ENCODE peak calls at places on chromosomes 6 and 20, in four cellular contexts. Y is H9, D is H1, A is mesendoderm. C is an unnamed sample.

GRCh38 chr6:27757307-27757706 is 154.9 kb downstream of the OR2B2 start:
- DNase-seq in Y (peak), D (peak), A (peak), C (no peak)

GRCh38 chr6:45566882-45567281 is 189.1 kb upstream of the SUPT3H start:
- DNase-seq in Y (peak), D (no peak), A (peak), C (peak)

GRCh38 chr6:135180458-135181332 is at the start of gene MYB:
- DNase-seq in Y (peak), D (peak), A (peak), C (peak)

GRCh38 chr6:156427345-156427744 is 349.8 kb upstream of the ARID1B start:
- DNase-seq in Y (no peak), D (no peak), A (no peak), C (peak)

GRCh38 chr20:12847862-12848261 is 160.9 kb upstream of the SPTLC3 start:
- DNase-seq in Y (no peak), D (no peak), A (no peak), C (no peak)

GRCh38 chr6:156780962-156781705 is 4.0 kb downstream of the ARID1B start:
- DNase-seq in Y (no peak), D (no peak), A (no peak), C (no peak)

GRCh38 chr6:136958168-136958567 is 36.1 kb downstream of the SLC35D3 start:
- DNase-seq in Y (peak), D (no peak), A (no peak), C (no peak)

GRCh38 chr6:15400572-15401004 is 154.7 kb downstream of the JARID2 start:
- DNase-seq in Y (no peak), D (no peak), A (peak), C (peak)

GRCh38 chr20:33944914-33945313 is 48.8 kb upstream of the RALY start:
- DNase-seq in Y (no peak), D (no peak), A (peak), C (no peak)

GRCh38 chr20:45370571-45371204 is 7.4 kb downstream of the TP53TG5 start:
- DNase-seq in Y (peak), D (no peak), A (no peak), C (no peak)

GRCh38 chr6:100217225-100217624 is 223.2 kb upstream of the MCHR2 start:
- DNase-seq in Y (no peak), D (no peak), A (no peak), C (peak)

GRCh38 chr6:25279748-25280616 is 808 bp downstream of the CARMIL1 start:
- DNase-seq in Y (peak), D (peak), A (peak), C (no peak)

GRCh38 chr20:25360631-25361286 is 29.9 kb downstream of the ABHD12 start:
- DNase-seq in Y (no peak), D (no peak), A (peak), C (peak)

GRCh38 chr6:106529438-106529837 is 99.9 kb downstream of the RTN4IP1 start:
- DNase-seq in Y (no peak), D (no peak), A (no peak), C (no peak)

GRCh38 chr6:167291623-167292300 is 647 bp downstream of the UNC93A start:
- DNase-seq in Y (no peak), D (no peak), A (no peak), C (no peak)

GRCh38 chr6:27575594-27576361 is 102.9 kb upstream of the ZNF184 start:
- DNase-seq in Y (no peak), D (no peak), A (peak), C (no peak)

GRCh38 chr20:48722002-48722731 is 105.6 kb downstream of the PREX1 start:
- DNase-seq in Y (no peak), D (no peak), A (no peak), C (peak)

GRCh38 chr6:53651764-53652401 is 13.7 kb downstream of the KLHL31 start:
- DNase-seq in Y (peak), D (peak), A (peak), C (peak)
- H3K23ac ChIP-seq in Y (no peak), D (no peak), A (peak), C (peak)

GRCh38 chr20:52313335-52313963 is 121.9 kb upstream of the ZFP64 start:
- DNase-seq in Y (peak), D (no peak), A (peak), C (peak)
- H4K5ac ChIP-seq in Y (no peak), D (no peak), A (no peak), C (no peak)

GRCh38 chr6:121187833-121188200 is 146.5 kb downstream of the TBC1D32 start:
- DNase-seq in Y (no peak), D (no peak), A (no peak), C (no peak)

GRCh38 chr6:121187200-121187832 is 147.0 kb downstream of the TBC1D32 start:
- DNase-seq in Y (no peak), D (no peak), A (no peak), C (no peak)

GRCh38 chr6:121190122-121190521 is 144.2 kb downstream of the TBC1D32 start:
- DNase-seq in Y (no peak), D (no peak), A (no peak), C (no peak)
- H3K23ac ChIP-seq in Y (no peak), D (no peak), A (no peak), C (no peak)

GRCh38 chr6:21241231-21242130 is 352.1 kb upstream of the SOX4 start:
- DNase-seq in Y (no peak), D (no peak), A (peak), C (no peak)
- H4K5ac ChIP-seq in Y (no peak), D (no peak), A (no peak), C (no peak)

GRCh38 chr20:61561111-61561830 is 309.2 kb downstream of the CDH4 start:
- DNase-seq in Y (no peak), D (no peak), A (no peak), C (no peak)
- H3K23ac ChIP-seq in Y (no peak), D (no peak), A (no peak), C (no peak)

GRCh38 chr20:58610811-58611210 is 40.3 kb upstream of the STX16 start:
- DNase-seq in Y (no peak), D (no peak), A (no peak), C (no peak)
- H4K5ac ChIP-seq in Y (no peak), D (no peak), A (no peak), C (no peak)

GRCh38 chr6:138663892-138664291 is 109.7 kb upstream of the CCDC28A start:
- DNase-seq in Y (no peak), D (no peak), A (no peak), C (no peak)

GRCh38 chr6:138662474-138662873 is 111.1 kb upstream of the CCDC28A start:
- DNase-seq in Y (no peak), D (no peak), A (no peak), C (peak)

GRCh38 chr6:138656278-138656803 is 117.2 kb upstream of the CCDC28A start:
- DNase-seq in Y (no peak), D (no peak), A (no peak), C (no peak)

GRCh38 chr6:138657026-138657425 is 116.5 kb upstream of the CCDC28A start:
- DNase-seq in Y (no peak), D (no peak), A (no peak), C (no peak)

DNA sequence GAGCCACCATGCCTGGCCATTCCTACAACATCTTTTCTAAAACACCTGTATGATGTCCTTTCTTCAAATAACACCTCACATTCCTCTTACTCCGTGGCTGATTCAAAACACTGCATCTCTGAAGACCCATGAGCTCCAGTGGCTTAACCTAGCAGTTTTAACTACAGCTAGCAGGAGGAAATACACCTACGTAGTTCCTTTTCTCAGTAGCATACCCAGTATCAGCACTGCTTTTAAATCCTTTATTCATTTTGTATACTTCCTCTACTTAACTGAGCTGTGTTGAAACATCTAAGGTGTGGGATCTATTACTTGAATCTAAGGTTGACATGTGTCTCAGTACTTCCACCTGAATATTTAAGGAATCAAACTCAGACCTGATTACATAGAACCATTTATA is 113.6 kb upstream of the CCDC28A start:
- DNase-seq in Y (no peak), D (no peak), A (no peak), C (no peak)
- H3K23ac ChIP-seq in Y (no peak), D (no peak), A (no peak), C (no peak)

C was measured in IMR-90.